ENCODE peak calls at places on chromosomes 16 and 17, in seven cellular contexts. One of them, this sample, is unnamed.

GRCh38 chr17:19242323-19242722 is 5.2 kb downstream of the EPN2 start:
- DNase-seq in CD4-positive, alpha-beta T cell: no peak
- DNase-seq in T-helper 1 cell: no peak
- DNase-seq in H7: no peak
- DNase-seq in stimulated activated CD8-positive, alpha-beta memory T cell treated with anti-CD3 and anti-CD28 coated beads, Interleukin-7, amount 100 ng/mL, for 4 hours: no peak
- DNase-seq in activated T-helper 1 cell treated with Interleukin-2 at 50 U/mL for 16 hours: no peak
- DNase-seq in AG09319: no peak
- DNase-seq in this sample: no peak

GRCh38 chr16:79272141-79272577 is 328.4 kb downstream of the MAF start:
- DNase-seq in CD4-positive, alpha-beta T cell: peak; percentile 42
- DNase-seq in H7: no peak
- DNase-seq in stimulated activated CD8-positive, alpha-beta memory T cell treated with anti-CD3 and anti-CD28 coated beads, Interleukin-7, amount 100 ng/mL, for 4 hours: peak; percentile 32
- DNase-seq in AG09319: no peak
- DNase-seq in activated T-helper 1 cell treated with Interleukin-2 at 50 U/mL for 16 hours: peak; percentile 44
- DNase-seq in T-helper 1 cell: peak; percentile 19
- DNase-seq in this sample: no peak

GRCh38 chr17:44914148-44914547 is 1.2 kb downstream of the GFAP start:
- DNase-seq in AG09319: no peak
- DNase-seq in stimulated activated CD8-positive, alpha-beta memory T cell treated with anti-CD3 and anti-CD28 coated beads, Interleukin-7, amount 100 ng/mL, for 4 hours: no peak
- DNase-seq in CD4-positive, alpha-beta T cell: no peak
- DNase-seq in activated T-helper 1 cell treated with Interleukin-2 at 50 U/mL for 16 hours: no peak
- DNase-seq in T-helper 1 cell: no peak
- DNase-seq in H7: no peak
- DNase-seq in this sample: no peak

GRCh38 chr16:27238016-27238587 is 30.5 kb downstream of the NSMCE1 start:
- DNase-seq in T-helper 1 cell: no peak
- DNase-seq in H7: peak; percentile 34
- DNase-seq in AG09319: no peak
- DNase-seq in stimulated activated CD8-positive, alpha-beta memory T cell treated with anti-CD3 and anti-CD28 coated beads, Interleukin-7, amount 100 ng/mL, for 4 hours: peak; percentile 45
- DNase-seq in CD4-positive, alpha-beta T cell: no peak
- DNase-seq in activated T-helper 1 cell treated with Interleukin-2 at 50 U/mL for 16 hours: peak; percentile 20
- DNase-seq in this sample: no peak

GRCh38 chr16:89341697-89342694 is 124.5 kb downstream of the ZNF778 start:
- DNase-seq in stimulated activated CD8-positive, alpha-beta memory T cell treated with anti-CD3 and anti-CD28 coated beads, Interleukin-7, amount 100 ng/mL, for 4 hours: peak; percentile 20
- DNase-seq in H7: peak; percentile 48
- DNase-seq in activated T-helper 1 cell treated with Interleukin-2 at 50 U/mL for 16 hours: no peak
- DNase-seq in CD4-positive, alpha-beta T cell: no peak
- DNase-seq in T-helper 1 cell: no peak
- DNase-seq in AG09319: no peak
- DNase-seq in this sample: no peak

GRCh38 chr16:17532338-17532995 is 61.7 kb upstream of the XYLT1 start:
- DNase-seq in AG09319: no peak
- DNase-seq in H7: no peak
- DNase-seq in CD4-positive, alpha-beta T cell: no peak
- DNase-seq in T-helper 1 cell: no peak
- DNase-seq in activated T-helper 1 cell treated with Interleukin-2 at 50 U/mL for 16 hours: no peak
- DNase-seq in stimulated activated CD8-positive, alpha-beta memory T cell treated with anti-CD3 and anti-CD28 coated beads, Interleukin-7, amount 100 ng/mL, for 4 hours: no peak
- DNase-seq in this sample: peak; percentile 66

GRCh38 chr16:88566158-88566557 is 4.0 kb upstream of the ZC3H18 start:
- DNase-seq in AG09319: peak; percentile 10
- DNase-seq in activated T-helper 1 cell treated with Interleukin-2 at 50 U/mL for 16 hours: no peak
- DNase-seq in H7: no peak
- DNase-seq in T-helper 1 cell: no peak
- DNase-seq in CD4-positive, alpha-beta T cell: no peak
- DNase-seq in stimulated activated CD8-positive, alpha-beta memory T cell treated with anti-CD3 and anti-CD28 coated beads, Interleukin-7, amount 100 ng/mL, for 4 hours: peak; percentile 35
- DNase-seq in this sample: no peak

GRCh38 chr16:35734728-35735402 is 2275.5 kb downstream of the TP53TG3F start:
- DNase-seq in AG09319: no peak
- DNase-seq in activated T-helper 1 cell treated with Interleukin-2 at 50 U/mL for 16 hours: no peak
- DNase-seq in H7: no peak
- DNase-seq in CD4-positive, alpha-beta T cell: no peak
- DNase-seq in T-helper 1 cell: no peak
- DNase-seq in stimulated activated CD8-positive, alpha-beta memory T cell treated with anti-CD3 and anti-CD28 coated beads, Interleukin-7, amount 100 ng/mL, for 4 hours: no peak
- DNase-seq in this sample: peak; percentile 36